ENCODE peak calls at places on chromosomes 11 and 22, in four cellular contexts. K is K562, T is WTC11, Y is GM12878. J is an unnamed sample.

GRCh38 chr11:3227568-3228444 is 4.4 kb downstream of the MRGPRE start:
- DNase-seq in K (no peak), Y (no peak), T (peak; percentile 12), J (no peak)

GRCh38 chr22:23822101-23822671 is 16.6 kb downstream of the DERL3 start:
- DNase-seq in Y (no peak), K (no peak), T (no peak), J (no peak)

GRCh38 chr11:79232346-79232745 is 208.5 kb downstream of the TENM4 start:
- DNase-seq in T (no peak), K (no peak), Y (no peak), J (no peak)

GRCh38 chr22:39493759-39494158 is 8.3 kb upstream of the MIEF1 start:
- DNase-seq in T (no peak), K (no peak), Y (no peak), J (no peak)

GRCh38 chr11:33716236-33716635 is 15.6 kb upstream of the C11orf91 start:
- DNase-seq in Y (no peak), T (no peak), K (no peak), J (no peak)

GRCh38 chr22:32204856-32205722 is at the start of gene RFPL2:
- DNase-seq in Y (no peak), T (peak; percentile 80), K (no peak), J (peak; percentile 61)

GRCh38 chr11:56948991-56949390 is 39.7 kb upstream of the OR5AK2 start:
- DNase-seq in K (no peak), Y (no peak), T (no peak), J (no peak)

GRCh38 chr11:19680824-19681368 is 31.7 kb upstream of the NAV2 start:
- DNase-seq in T (no peak), Y (no peak), K (no peak), J (no peak)

GRCh38 chr11:82191690-82192089 is 542.0 kb downstream of the FAM181B start:
- DNase-seq in Y (no peak), K (no peak), T (no peak), J (no peak)
- TF ChIP-seq CBFB in Y (no peak), K (no peak), T (no peak), J (no peak)

GRCh38 chr11:1397146-1397861 is 7.6 kb downstream of the BRSK2 start:
- DNase-seq in Y (no peak), T (no peak), K (no peak), J (no peak)
- TF ChIP-seq CBFB in Y (no peak), T (no peak), K (no peak), J (no peak)

DNA sequence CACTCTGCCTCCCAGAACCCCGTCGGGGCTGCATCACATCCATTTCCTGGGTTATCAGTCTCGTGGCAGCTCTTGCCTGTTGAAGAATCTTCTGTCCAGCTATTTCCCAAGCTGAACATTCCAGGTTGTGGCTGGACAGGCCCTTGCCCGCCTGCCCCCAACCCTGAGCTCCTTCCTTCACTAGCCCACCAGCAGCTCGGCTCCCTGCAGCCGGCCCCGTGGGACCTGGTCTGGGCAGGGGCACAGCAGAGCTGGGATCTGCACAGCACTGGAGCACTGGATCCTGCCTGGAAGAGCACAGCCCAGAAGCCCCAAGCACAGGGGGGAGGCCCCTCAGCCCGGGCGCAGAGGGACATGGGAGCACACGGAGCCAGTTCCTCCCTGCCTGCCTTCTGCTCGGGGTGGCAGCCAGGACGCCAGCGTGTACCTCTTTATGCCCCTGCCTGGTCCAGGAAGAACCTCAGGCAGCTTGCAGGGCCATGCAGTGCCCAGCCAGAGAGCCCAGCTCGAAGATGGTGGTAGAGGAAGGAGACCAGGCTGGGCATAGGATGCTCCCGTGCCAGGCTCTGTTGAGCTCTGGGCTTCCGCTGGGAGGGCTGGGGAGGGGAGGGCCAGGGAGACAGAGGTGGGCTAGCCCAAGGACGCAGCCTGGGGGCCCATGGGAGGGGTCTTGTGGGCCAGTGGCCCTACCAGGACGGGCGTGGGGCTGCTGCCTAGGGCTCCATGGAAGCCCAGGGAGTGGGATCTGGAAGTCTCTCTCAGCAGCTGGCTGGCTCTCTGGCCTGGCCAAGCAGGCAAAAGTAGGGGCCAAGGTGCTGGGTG is 16.6 kb upstream of the GNB1L start:
- DNase-seq in T (peak; percentile 7), Y (no peak), K (no peak), J (no peak)
- TF ChIP-seq CBFB in T (no peak), Y (no peak), K (no peak), J (no peak)

DNA sequence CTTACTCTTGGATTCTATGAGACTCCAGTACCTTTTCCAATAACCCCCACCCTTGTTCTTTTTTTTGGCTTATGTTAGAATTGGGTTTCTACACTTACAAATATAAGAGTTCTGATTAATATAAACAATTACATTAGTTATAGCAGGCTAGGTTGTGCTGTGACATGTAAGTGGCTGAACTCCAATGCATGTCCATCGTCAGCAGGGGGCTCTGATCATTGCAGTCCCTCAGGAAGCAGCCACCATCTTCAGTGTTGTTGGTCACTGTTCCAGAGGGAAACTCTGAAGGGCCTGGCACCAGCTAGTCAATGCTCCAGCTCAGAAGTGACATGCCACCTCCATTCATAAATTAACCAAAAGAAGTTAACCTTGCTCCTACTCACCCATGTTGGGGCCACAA is 5.6 kb downstream of the LIPT2 start:
- DNase-seq in K (peak; percentile 45), T (peak; percentile 26), Y (no peak), J (peak; percentile 54)
- TF ChIP-seq CBFB in K (no peak), T (no peak), Y (no peak), J (no peak)

DNA sequence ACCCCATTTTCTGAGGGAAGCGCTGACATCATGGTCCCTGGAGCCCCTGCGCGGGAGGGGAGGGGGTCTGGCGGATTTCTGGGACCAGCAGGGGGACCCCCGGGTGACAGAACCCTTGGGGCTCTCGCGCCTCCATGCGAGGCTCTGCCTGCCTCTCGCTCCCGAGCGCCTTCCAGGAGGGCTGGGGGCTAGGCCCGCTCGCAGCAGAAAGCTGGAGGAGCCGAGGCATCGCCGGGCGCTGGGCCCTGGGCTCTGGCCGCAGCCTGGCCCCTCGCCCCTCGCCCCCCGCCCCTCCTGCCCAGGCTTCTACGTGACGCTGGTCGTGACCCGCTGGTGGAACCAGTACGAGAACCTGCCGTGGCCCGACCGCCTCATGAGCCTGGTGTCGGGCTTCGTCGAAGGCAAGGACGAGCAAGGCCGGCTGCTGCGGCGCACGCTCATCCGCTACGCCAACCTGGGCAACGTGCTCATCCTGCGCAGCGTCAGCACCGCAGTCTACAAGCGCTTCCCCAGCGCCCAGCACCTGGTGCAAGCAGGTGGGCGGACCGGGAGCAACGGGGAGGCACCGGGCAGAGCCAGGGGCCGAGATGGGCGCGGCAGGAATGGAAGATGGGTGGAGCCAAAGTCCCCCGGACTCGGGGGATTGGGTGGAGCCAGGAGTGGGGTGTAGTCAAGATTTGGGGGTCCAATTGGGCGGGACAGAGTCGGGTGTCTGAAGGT is 5.4 kb downstream of the BEST1 start:
- DNase-seq in T (peak; percentile 90), K (peak; percentile 7), Y (no peak), J (no peak)
- TF ChIP-seq CBFB in T (no peak), K (no peak), Y (no peak), J (no peak)

GRCh38 chr11:63736864-63737263 is 31.7 kb downstream of the ZFTA start:
- DNase-seq in K (no peak), T (no peak), Y (no peak), J (no peak)

GRCh38 chr11:63737718-63738117 is 30.9 kb downstream of the ZFTA start:
- DNase-seq in Y (no peak), K (no peak), T (no peak), J (peak; percentile 56)

GRCh38 chr11:63738720-63739360 is 29.7 kb downstream of the ZFTA start:
- DNase-seq in Y (peak; percentile 19), K (peak; percentile 49), T (peak; percentile 81), J (peak; percentile 65)
- TF ChIP-seq CBFB in Y (no peak), K (no peak), T (no peak), J (no peak)

DNA sequence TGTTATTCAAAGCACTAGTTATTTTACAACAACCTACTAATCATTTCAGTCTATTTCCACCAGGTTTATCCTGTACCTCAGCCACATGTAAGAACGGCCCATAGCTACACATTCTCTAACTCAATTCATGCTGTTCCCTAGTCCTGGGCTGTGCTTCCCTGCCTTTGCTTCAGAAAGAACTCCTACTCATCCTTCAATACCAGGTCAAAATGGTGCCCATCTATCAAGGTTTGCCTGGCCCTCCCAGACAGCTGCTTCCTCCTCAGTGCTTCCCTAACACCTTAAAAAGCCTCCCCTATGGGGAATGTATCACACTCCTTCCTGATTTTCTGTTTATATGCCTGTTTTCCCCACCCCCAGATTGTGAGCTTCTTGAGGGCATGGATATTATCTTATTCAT is 400.7 kb downstream of the MN1 start:
- DNase-seq in T (no peak), K (no peak), Y (no peak), J (no peak)
- TF ChIP-seq CBFB in T (no peak), K (no peak), Y (no peak), J (no peak)

J was measured in HepG2.